ENCODE peak calls at places on chromosomes 12 and 14, in nine cellular contexts. D is cortex of kidney; M is left cardiac atrium; Z is prostate gland; G is CD4-positive, alpha-beta T cell; B is IMR-90; W is ovary; J is pulmonary artery endothelial cell; C is AG08396. Q is an unnamed sample.

GRCh38 chr14:77098470-77099353 is 654 bp downstream of the CIPC start:
- DNase-seq in D (no peak), M (peak), Z (peak), G (no peak), B (no peak), W (peak), J (no peak), C (peak), Q (peak)

GRCh38 chr12:98416845-98417244 is 98.5 kb upstream of the TMPO start:
- DNase-seq in D (no peak), M (no peak), Z (no peak), G (no peak), B (peak), W (no peak), J (no peak), C (no peak), Q (no peak)

GRCh38 chr14:61477845-61478438 is 156.6 kb downstream of the PRKCH start:
- DNase-seq in D (no peak), M (peak), Z (no peak), G (peak), B (peak), W (peak), J (peak), C (no peak), Q (peak)

GRCh38 chr14:49586673-49587460 is 687 bp upstream of the RPS29 start:
- DNase-seq in D (no peak), M (no peak), Z (no peak), G (peak), B (peak), W (peak), J (no peak), C (peak), Q (peak)

GRCh38 chr14:103246089-103246488 is 87.9 kb upstream of the EIF5 start:
- DNase-seq in D (no peak), M (no peak), Z (no peak), G (no peak), B (no peak), W (no peak), J (no peak), C (no peak), Q (no peak)

GRCh38 chr12:38921025-38921677 is 15.8 kb upstream of the CPNE8 start:
- DNase-seq in D (no peak), M (peak), Z (peak), G (no peak), B (no peak), W (no peak), J (peak), C (peak), Q (peak)

GRCh38 chr14:71701990-71702389 is 230.2 kb upstream of the RGS6 start:
- DNase-seq in D (no peak), M (no peak), Z (no peak), G (no peak), B (peak), W (no peak), J (no peak), C (no peak), Q (no peak)

GRCh38 chr12:121578230-121579189 is 2.3 kb downstream of the KDM2B start:
- DNase-seq in D (no peak), M (peak), Z (no peak), G (peak), B (peak), W (peak), J (no peak), C (peak), Q (no peak)

GRCh38 chr14:92686763-92687427 is 61.5 kb downstream of the LGMN start:
- DNase-seq in D (no peak), M (peak), Z (peak), G (peak), B (peak), W (peak), J (no peak), C (peak), Q (peak)

GRCh38 chr14:41873379-41874034 is 266.8 kb downstream of the LRFN5 start:
- DNase-seq in D (no peak), M (no peak), Z (no peak), G (no peak), B (peak), W (no peak), J (no peak), C (peak), Q (no peak)

GRCh38 chr14:20247651-20248246 is 8.7 kb downstream of the OR11H4 start:
- DNase-seq in D (no peak), M (no peak), Z (no peak), G (no peak), B (no peak), W (no peak), J (no peak), C (no peak), Q (no peak)

GRCh38 chr12:50326636-50327284 is 43.4 kb upstream of the LIMA1 start:
- DNase-seq in D (no peak), M (no peak), Z (peak), G (no peak), B (peak), W (no peak), J (no peak), C (no peak), Q (peak)

GRCh38 chr12:28443337-28443736 is 253.1 kb downstream of the CCDC91 start:
- DNase-seq in D (no peak), M (no peak), Z (no peak), G (no peak), B (no peak), W (no peak), J (no peak), C (no peak), Q (no peak)

GRCh38 chr14:51139221-51139681 is 44.3 kb upstream of the TRIM9 start:
- DNase-seq in D (no peak), M (no peak), Z (no peak), G (no peak), B (no peak), W (no peak), J (no peak), C (no peak), Q (peak)

GRCh38 chr14:59251811-59252771 is 63.6 kb downstream of the DAAM1 start:
- DNase-seq in D (no peak), M (no peak), Z (no peak), G (no peak), B (peak), W (no peak), J (no peak), C (peak), Q (no peak)

GRCh38 chr12:67451206-67451605 is 182.0 kb downstream of the CAND1 start:
- DNase-seq in D (no peak), M (no peak), Z (no peak), G (no peak), B (no peak), W (no peak), J (no peak), C (no peak), Q (no peak)

GRCh38 chr12:1875608-1876007 is 42.8 kb downstream of the CACNA2D4 start:
- DNase-seq in D (no peak), M (no peak), Z (no peak), G (no peak), B (no peak), W (no peak), J (no peak), C (no peak), Q (no peak)

GRCh38 chr12:48389409-48389808 is 38.7 kb upstream of the ZNF641 start:
- DNase-seq in D (no peak), M (no peak), Z (no peak), G (no peak), B (no peak), W (no peak), J (no peak), C (no peak), Q (no peak)

GRCh38 chr12:104649913-104650312 is 193.2 kb downstream of the CHST11 start:
- DNase-seq in D (no peak), M (no peak), Z (no peak), G (no peak), B (no peak), W (no peak), J (no peak), C (no peak), Q (no peak)

GRCh38 chr12:52539024-52539820 is 13.7 kb downstream of the KRT71 start:
- DNase-seq in D (no peak), M (no peak), Z (peak), G (no peak), B (peak), W (no peak), J (no peak), C (no peak), Q (no peak)

GRCh38 chr12:124633269-124633953 is 66.0 kb upstream of the NCOR2 start:
- DNase-seq in D (no peak), M (no peak), Z (no peak), G (no peak), B (peak), W (no peak), J (no peak), C (peak), Q (no peak)

GRCh38 chr12:57103856-57104255 is 7.3 kb downstream of the STAT6 start:
- DNase-seq in D (no peak), M (no peak), Z (no peak), G (no peak), B (no peak), W (no peak), J (no peak), C (no peak), Q (no peak)

GRCh38 chr12:123931686-123932321 is 40.8 kb downstream of the CCDC92 start:
- DNase-seq in D (no peak), M (no peak), Z (no peak), G (peak), B (no peak), W (no peak), J (no peak), C (no peak), Q (no peak)

GRCh38 chr14:69997849-69998248 is 118.6 kb downstream of the SMOC1 start:
- DNase-seq in D (no peak), M (no peak), Z (no peak), G (no peak), B (peak), W (no peak), J (peak), C (peak), Q (no peak)

GRCh38 chr12:3132636-3133409 is 55.6 kb downstream of the TSPAN9 start:
- DNase-seq in D (no peak), M (peak), Z (no peak), G (no peak), B (peak), W (no peak), J (no peak), C (peak), Q (no peak)

GRCh38 chr14:103103461-103104388 is 9.2 kb downstream of the EXOC3L4 start:
- DNase-seq in D (no peak), M (peak), Z (peak), G (no peak), B (peak), W (no peak), J (no peak), C (peak), Q (peak)

GRCh38 chr12:27161458-27162228 is 79.3 kb upstream of the C12orf71 start:
- DNase-seq in D (no peak), M (no peak), Z (no peak), G (no peak), B (no peak), W (no peak), J (no peak), C (no peak), Q (no peak)

GRCh38 chr12:15701721-15702156 is 87.4 kb downstream of the EPS8 start:
- DNase-seq in D (no peak), M (no peak), Z (no peak), G (no peak), B (peak), W (no peak), J (no peak), C (no peak), Q (no peak)

GRCh38 chr14:59395672-59396071 is 69.5 kb downstream of the GPR135 start:
- DNase-seq in D (no peak), M (no peak), Z (no peak), G (no peak), B (no peak), W (no peak), J (no peak), C (no peak), Q (no peak)

GRCh38 chr12:4908694-4909396 is 860 bp upstream of the KCNA1 start:
- DNase-seq in D (no peak), M (no peak), Z (no peak), G (no peak), B (no peak), W (no peak), J (no peak), C (no peak), Q (no peak)

GRCh38 chr14:75979071-75979571 is 2.7 kb downstream of the TGFB3 start:
- DNase-seq in D (no peak), M (no peak), Z (no peak), G (no peak), B (peak), W (peak), J (no peak), C (peak), Q (no peak)

GRCh38 chr14:73231874-73232851 is 5.1 kb upstream of the PAPLN start:
- DNase-seq in D (no peak), M (no peak), Z (no peak), G (no peak), B (no peak), W (no peak), J (no peak), C (peak), Q (no peak)

GRCh38 chr12:56029166-56029519 is 8.3 kb downstream of the IKZF4 start:
- DNase-seq in D (no peak), M (no peak), Z (no peak), G (no peak), B (peak), W (peak), J (peak), C (no peak), Q (no peak)

GRCh38 chr14:101460986-101461750 is 100.1 kb upstream of the DIO3 start:
- DNase-seq in D (no peak), M (no peak), Z (no peak), G (no peak), B (no peak), W (no peak), J (no peak), C (no peak), Q (no peak)

GRCh38 chr12:30110970-30111586 is 327.3 kb upstream of the TMTC1 start:
- DNase-seq in D (no peak), M (no peak), Z (no peak), G (no peak), B (peak), W (no peak), J (peak), C (no peak), Q (no peak)

GRCh38 chr12:66025477-66025876 is 105.1 kb downstream of the LLPH start:
- DNase-seq in D (no peak), M (no peak), Z (no peak), G (no peak), B (no peak), W (no peak), J (no peak), C (no peak), Q (no peak)

GRCh38 chr14:58697266-58697926 is 59.6 kb downstream of the DACT1 start:
- DNase-seq in D (no peak), M (no peak), Z (no peak), G (no peak), B (no peak), W (no peak), J (no peak), C (no peak), Q (no peak)